ENCODE peak calls at places on chromosomes 6 and 20, in five cellular contexts. X, U, V, O and Q are unnamed samples.

GRCh38 chr6:56279346-56280080 is 32.1 kb upstream of the COL21A1 start:
- DNase-seq in U (no peak), X (no peak), V (peak), O (no peak), Q (no peak)

GRCh38 chr20:25030649-25031026 is 27.3 kb downstream of the ACSS1 start:
- DNase-seq in O (no peak), X (no peak), V (no peak), U (no peak), Q (no peak)

GRCh38 chr6:14211596-14211961 is 94.0 kb downstream of the CD83 start:
- DNase-seq in O (no peak), V (peak), X (peak), U (no peak), Q (no peak)

GRCh38 chr6:15420959-15421438 is 175.1 kb downstream of the JARID2 start:
- DNase-seq in V (no peak), X (no peak), O (no peak), U (no peak), Q (no peak)

GRCh38 chr20:2109425-2110210 is 8.0 kb downstream of the STK35 start:
- DNase-seq in X (no peak), U (no peak), O (no peak), V (peak), Q (no peak)

GRCh38 chr6:6320901-6321300 is 439 bp upstream of the F13A1 start:
- DNase-seq in X (no peak), O (no peak), U (no peak), V (peak), Q (no peak)

GRCh38 chr20:34042286-34042685 is 48.6 kb downstream of the RALY start:
- DNase-seq in V (no peak), U (no peak), X (no peak), O (peak), Q (peak)

GRCh38 chr20:5215592-5216304 is 88.9 kb downstream of the CDS2 start:
- DNase-seq in V (no peak), U (no peak), O (no peak), X (no peak), Q (no peak)

GRCh38 chr20:50043573-50044352 is 61.0 kb downstream of the SNAI1 start:
- DNase-seq in O (no peak), U (no peak), V (no peak), X (no peak), Q (no peak)

GRCh38 chr20:9353916-9354276 is 160.5 kb upstream of the LAMP5 start:
- DNase-seq in X (no peak), U (no peak), O (no peak), V (peak), Q (no peak)

GRCh38 chr6:181049-181654 is 111.1 kb upstream of the DUSP22 start:
- DNase-seq in X (no peak), O (no peak), U (no peak), V (no peak), Q (no peak)